ENCODE peak calls at places on chromosomes 12 and 14, in four cellular contexts. N is breast epithelium, E is cardiac muscle cell, D is psoas muscle. Y is an unnamed sample.

GRCh38 chr14:21241218-21241819 is 27.9 kb downstream of the HNRNPC start:
- DNase-seq in E (no peak), D (no peak), N (no peak), Y (no peak)

GRCh38 chr12:123231931-123232330 is 1.0 kb downstream of the MPHOSPH9 start:
- DNase-seq in N (no peak), D (no peak), E (no peak), Y (no peak)

GRCh38 chr14:68958553-68958952 is 20.5 kb downstream of the ACTN1 start:
- DNase-seq in N (no peak), D (no peak), E (no peak), Y (peak; percentile 75)

GRCh38 chr14:31994391-31995033 is 82.6 kb upstream of the ARHGAP5 start:
- DNase-seq in E (no peak), N (no peak), D (no peak), Y (no peak)

GRCh38 chr14:99649643-99650042 is 4.7 kb downstream of the HHIPL1 start:
- DNase-seq in E (no peak), N (no peak), D (no peak), Y (no peak)

GRCh38 chr12:39343665-39344064 is 99.3 kb downstream of the KIF21A start:
- DNase-seq in N (no peak), E (no peak), D (no peak), Y (no peak)

GRCh38 chr14:64038857-64039542 is 186.2 kb downstream of the SYNE2 start:
- DNase-seq in E (no peak), D (no peak), N (no peak), Y (no peak)

GRCh38 chr12:91858186-91858585 is 287.5 kb downstream of the BTG1 start:
- DNase-seq in D (no peak), N (no peak), E (no peak), Y (no peak)

GRCh38 chr14:48536318-48536717 is 860.9 kb upstream of the MDGA2 start:
- DNase-seq in N (no peak), D (no peak), E (peak; percentile 60), Y (no peak)

GRCh38 chr14:89566180-89566579 is 149.1 kb upstream of the FOXN3 start:
- DNase-seq in N (no peak), D (no peak), E (no peak), Y (no peak)

GRCh38 chr14:26820101-26820500 is 222.3 kb upstream of the NOVA1 start:
- DNase-seq in N (no peak), D (no peak), E (no peak), Y (no peak)

GRCh38 chr12:124309744-124310143 is 14.9 kb downstream of the RFLNA start:
- DNase-seq in N (no peak), D (no peak), E (no peak), Y (no peak)

GRCh38 chr14:53128303-53128702 is 24.8 kb downstream of the DDHD1 start:
- DNase-seq in N (no peak), D (no peak), E (no peak), Y (no peak)

GRCh38 chr12:11482955-11483354 is 87.6 kb upstream of the PRB2 start:
- DNase-seq in E (no peak), D (no peak), N (no peak), Y (no peak)

GRCh38 chr14:90815817-90816662 is at the start of gene TTC7B:
- DNase-seq in E (peak; percentile 77), N (no peak), D (peak; percentile 78), Y (no peak)

GRCh38 chr12:88401153-88401552 is 179.1 kb downstream of the KITLG start:
- DNase-seq in E (no peak), N (no peak), D (no peak), Y (no peak)

GRCh38 chr14:45246633-45247173 is 6.3 kb downstream of the MIS18BP1 start:
- DNase-seq in E (no peak), N (no peak), D (no peak), Y (no peak)

GRCh38 chr12:50924439-50925341 is 27.7 kb upstream of the HIGD1C start:
- DNase-seq in D (peak; percentile 94), E (peak; percentile 79), N (peak; percentile 84), Y (peak; percentile 93)

GRCh38 chr14:48027115-48027514 is 351.7 kb upstream of the MDGA2 start:
- DNase-seq in D (no peak), N (no peak), E (no peak), Y (no peak)

GRCh38 chr14:103880334-103880985 is 33.1 kb upstream of the PPP1R13B start:
- DNase-seq in N (peak; percentile 78), D (peak; percentile 88), E (no peak), Y (peak; percentile 96)

GRCh38 chr14:55005071-55005470 is 21.8 kb downstream of the WDHD1 start:
- DNase-seq in D (no peak), E (no peak), N (no peak), Y (no peak)

GRCh38 chr14:29584992-29585391 is 342.7 kb downstream of the PRKD1 start:
- DNase-seq in N (no peak), E (peak; percentile 83), D (peak; percentile 75), Y (peak; percentile 88)

GRCh38 chr12:107091381-107091780 is 2.0 kb downstream of the CRY1 start:
- DNase-seq in E (no peak), N (no peak), D (no peak), Y (no peak)

GRCh38 chr12:58871557-58871956 is 48.7 kb downstream of the LRIG3 start:
- DNase-seq in N (no peak), D (no peak), E (no peak), Y (no peak)

GRCh38 chr12:71871116-71871515 is 31.6 kb downstream of the TBC1D15 start:
- DNase-seq in E (no peak), N (no peak), D (no peak), Y (no peak)

GRCh38 chr12:99427104-99427503 is 220.4 kb upstream of the GARIN6 start:
- DNase-seq in E (no peak), D (no peak), N (no peak), Y (no peak)

GRCh38 chr12:84875241-84875640 is 37.4 kb downstream of the SLC6A15 start:
- DNase-seq in N (no peak), E (no peak), D (no peak), Y (no peak)

GRCh38 chr12:46944771-46945170 is 119.0 kb upstream of the SLC38A4 start:
- DNase-seq in D (no peak), E (no peak), N (no peak), Y (no peak)

GRCh38 chr12:65529771-65530435 is 251.4 kb downstream of the MSRB3 start:
- DNase-seq in D (no peak), E (no peak), N (no peak), Y (no peak)

GRCh38 chr12:85076688-85077430 is 40.7 kb downstream of the LRRIQ1 start:
- DNase-seq in E (peak; percentile 70), N (no peak), D (no peak), Y (no peak)

GRCh38 chr12:26297386-26298070 is 102.2 kb downstream of the SSPN start:
- DNase-seq in N (no peak), E (no peak), D (no peak), Y (no peak)

GRCh38 chr12:69290545-69291277 is 51.3 kb downstream of the CPSF6 start:
- DNase-seq in N (peak; percentile 65), E (peak; percentile 87), D (peak; percentile 63), Y (no peak)

GRCh38 chr12:69388371-69388770 is 28.8 kb downstream of the YEATS4 start:
- DNase-seq in D (no peak), E (peak; percentile 36), N (no peak), Y (no peak)

GRCh38 chr14:88592016-88592415 is 29.2 kb downstream of the ZC3H14 start:
- DNase-seq in N (no peak), E (no peak), D (no peak), Y (no peak)

GRCh38 chr14:26820578-26820977 is 222.7 kb upstream of the NOVA1 start:
- DNase-seq in E (no peak), D (no peak), N (no peak), Y (no peak)

GRCh38 chr12:113231275-113232231 is 10.3 kb downstream of the TPCN1 start:
- DNase-seq in E (no peak), N (no peak), D (no peak), Y (peak; percentile 19)

GRCh38 chr12:7642876-7643309 is 22.8 kb downstream of the APOBEC1 start:
- DNase-seq in D (no peak), E (no peak), N (no peak), Y (no peak)

GRCh38 chr12:47781479-47782371 is 8.7 kb downstream of the SLC48A1 start:
- DNase-seq in E (no peak), D (no peak), N (peak; percentile 72), Y (peak; percentile 69)

GRCh38 chr12:120230326-120230973 is 29.5 kb upstream of the RPLP0 start:
- DNase-seq in N (no peak), D (peak; percentile 93), E (peak; percentile 76), Y (peak; percentile 77)
- H3K4me1 ChIP-seq in N (peaks cover 47% of the 10 kb centered on the region), D (peaks cover 95% of the 10 kb centered on the region), E (peaks cover 74% of the 10 kb centered on the region), Y (peaks cover 86% of the 10 kb centered on the region)

GRCh38 chr14:95143813-95144620 is 13.3 kb downstream of the DICER1 start:
- DNase-seq in D (no peak), N (no peak), E (no peak), Y (no peak)
- H3K27ac ChIP-seq in D (peak overlapping the region; percentile 43), N (peak overlapping the region; percentile 70), E (no peak overlapping the region), Y (no peak overlapping the region)

GRCh38 chr12:111268738-111269572 is 99.9 kb downstream of the PHETA1 start:
- DNase-seq in D (no peak), E (no peak), N (no peak), Y (no peak)
- TF ChIP-seq CTCF in D (peak; percentile 32), E (peak; percentile 46), N (no peak), Y (no peak)

GRCh38 chr14:36443374-36443773 is 76.7 kb downstream of the NKX2-1 start:
- DNase-seq in N (no peak), E (no peak), D (no peak), Y (no peak)

GRCh38 chr14:36438883-36439282 is 81.1 kb downstream of the NKX2-1 start:
- DNase-seq in D (no peak), E (no peak), N (no peak), Y (no peak)

GRCh38 chr14:36442824-36443241 is 77.2 kb downstream of the NKX2-1 start:
- DNase-seq in N (no peak), E (peak; percentile 22), D (no peak), Y (no peak)

DNA sequence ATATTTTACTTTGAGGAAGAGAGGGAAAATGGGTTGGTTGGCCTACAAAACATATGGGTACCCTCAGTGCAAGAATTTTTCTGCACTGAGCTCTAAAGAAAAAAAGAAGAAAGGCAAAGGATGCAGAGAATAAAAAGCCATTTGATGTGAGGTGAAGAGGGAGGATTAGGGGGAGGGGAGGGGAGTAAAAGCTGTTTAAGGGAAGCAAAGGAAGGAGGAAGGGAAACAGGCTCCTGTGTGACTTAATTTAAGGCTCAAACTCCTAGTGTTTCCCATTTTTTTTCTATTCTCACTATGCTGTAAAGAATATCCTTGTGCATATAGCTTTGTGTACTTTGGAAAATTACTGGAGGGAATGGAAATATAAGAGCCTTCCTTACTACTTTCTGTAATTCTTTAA is 78.7 kb downstream of the NKX2-1 start:
- DNase-seq in D (no peak), N (no peak), E (no peak), Y (no peak)
- H3K4me1 ChIP-seq in D (no peaks in the 10 kb centered on the region), N (no peaks in the 10 kb centered on the region), E (peaks cover 8% of the 10 kb centered on the region), Y (no peaks in the 10 kb centered on the region)

Y was measured in kidney.